ENCODE peak calls at places on chromosomes 7 and 10, in eight cellular contexts. S is left lung, Q is IMR-90, L is AG04450, V is RWPE1, T is cardiac fibroblast, Y is brain microvascular endothelial cell, E is endothelial cell. Z is an unnamed sample.
A peak's percentile ranks its signal among the peaks of the same experiment; 100 is the strongest.

GRCh38 chr10:29160110-29160669 is 128.7 kb upstream of the LYZL1 start:
- DNase-seq in T (peak; percentile 58), E (no peak), S (no peak), Y (peak; percentile 86), L (no peak), V (peak; percentile 88), Q (peak; percentile 89), Z (peak; percentile 85)

GRCh38 chr10:32961892-32962369 is 3.9 kb upstream of the ITGB1 start:
- DNase-seq in Y (peak; percentile 77), T (peak; percentile 91), E (no peak), Q (peak; percentile 93), S (no peak), L (peak; percentile 73), V (peak; percentile 67), Z (peak; percentile 91)

GRCh38 chr7:45188736-45189135 is 31.1 kb downstream of the RAMP3 start:
- DNase-seq in S (no peak), L (no peak), E (no peak), Y (no peak), Q (no peak), T (no peak), V (no peak), Z (no peak)

GRCh38 chr7:36110584-36110983 is 42.5 kb upstream of the EEPD1 start:
- DNase-seq in E (no peak), T (no peak), V (no peak), L (no peak), S (no peak), Y (no peak), Q (no peak), Z (no peak)

GRCh38 chr10:131121511-131122035 is 189.9 kb downstream of the TCERG1L start:
- DNase-seq in S (no peak), T (no peak), V (no peak), E (no peak), Y (no peak), L (no peak), Q (no peak), Z (no peak)

GRCh38 chr10:129946868-129947267 is 17.2 kb downstream of the EBF3 start:
- DNase-seq in T (no peak), V (no peak), S (no peak), Q (no peak), L (no peak), E (no peak), Y (no peak), Z (no peak)

GRCh38 chr7:26365077-26365896 is 73.6 kb downstream of the SNX10 start:
- DNase-seq in E (peak; percentile 49), Q (peak; percentile 77), Y (peak; percentile 70), T (peak; percentile 83), L (peak; percentile 57), S (no peak), V (peak; percentile 45), Z (peak; percentile 71)

GRCh38 chr10:12741255-12741915 is 260.1 kb downstream of the CCDC3 start:
- DNase-seq in S (no peak), V (no peak), L (no peak), Q (no peak), T (peak; percentile 3), Y (no peak), E (no peak), Z (no peak)

GRCh38 chr7:128266891-128267839 is 26.1 kb downstream of the LEP start:
- DNase-seq in Q (peak; percentile 45), Y (peak; percentile 20), L (no peak), E (peak; percentile 11), V (peak; percentile 67), S (peak; percentile 43), T (peak; percentile 84), Z (peak; percentile 72)

GRCh38 chr10:117830832-117831231 is 215.9 kb downstream of the RAB11FIP2 start:
- DNase-seq in E (peak; percentile 12), Q (no peak), V (no peak), S (no peak), Y (no peak), L (no peak), T (no peak), Z (no peak)

GRCh38 chr10:48946891-48947500 is 7.4 kb upstream of the LRRC18 start:
- DNase-seq in L (no peak), T (peak; percentile 13), E (no peak), V (no peak), Y (no peak), Q (no peak), S (no peak), Z (no peak)

GRCh38 chr7:107322015-107322414 is 147.8 kb upstream of the GPR22 start:
- DNase-seq in L (no peak), Q (no peak), E (no peak), S (no peak), T (no peak), Y (no peak), V (no peak), Z (no peak)

GRCh38 chr10:102419561-102420442 is 834 bp upstream of the FBXL15 start:
- DNase-seq in S (peak; percentile 89), T (peak; percentile 23), V (peak; percentile 85), Q (no peak), L (no peak), Y (no peak), E (peak; percentile 77), Z (no peak)

GRCh38 chr10:19245889-19246841 is 197.6 kb downstream of the MALRD1 start:
- DNase-seq in T (peak; percentile 2), L (no peak), V (no peak), E (no peak), Q (peak; percentile 31), S (no peak), Y (no peak), Z (no peak)

GRCh38 chr7:40586197-40586596 is 451.4 kb downstream of the SUGCT start:
- DNase-seq in Y (peak; percentile 79), E (no peak), V (no peak), Q (peak; percentile 83), T (peak; percentile 72), S (no peak), L (no peak), Z (peak; percentile 59)

GRCh38 chr7:158863611-158864506 is 7.5 kb downstream of the DYNC2I1 start:
- DNase-seq in V (peak; percentile 48), S (no peak), Y (peak; percentile 70), Q (peak; percentile 60), E (peak; percentile 52), L (no peak), T (peak; percentile 84), Z (peak; percentile 73)

GRCh38 chr10:35606423-35606822 is 1.3 kb downstream of the GJD4 start:
- DNase-seq in S (no peak), V (no peak), Q (peak; percentile 57), Y (no peak), T (peak; percentile 37), L (no peak), E (no peak), Z (no peak)

GRCh38 chr10:31055573-31056251 is 24.0 kb upstream of the ZNF438 start:
- DNase-seq in S (peak; percentile 67), T (no peak), L (no peak), V (no peak), Y (no peak), Q (no peak), E (no peak), Z (no peak)

GRCh38 chr10:56586391-56586790 is 225.3 kb upstream of the ZWINT start:
- DNase-seq in L (no peak), Y (no peak), S (no peak), T (no peak), Q (no peak), E (no peak), V (no peak), Z (no peak)

GRCh38 chr10:29646238-29646902 is 11.6 kb upstream of the SVIL start:
- DNase-seq in Y (peak; percentile 75), E (no peak), T (peak; percentile 90), L (no peak), Q (peak; percentile 36), S (no peak), V (peak; percentile 69), Z (peak; percentile 30)

GRCh38 chr10:99659031-99659867 is at the start of gene ENTPD7:
- DNase-seq in T (peak; percentile 96), Y (peak; percentile 96), Q (peak; percentile 95), L (peak; percentile 87), V (peak; percentile 99), E (peak; percentile 93), S (peak; percentile 99), Z (peak; percentile 94)
- TF ChIP-seq CTCF in T (peak; percentile 33), Y (peak; percentile 37), Q (peak; percentile 8), L (peak; percentile 16), V (no peak), E (peak; percentile 21), S (peak; percentile 70), Z (peak; percentile 68)

DNA sequence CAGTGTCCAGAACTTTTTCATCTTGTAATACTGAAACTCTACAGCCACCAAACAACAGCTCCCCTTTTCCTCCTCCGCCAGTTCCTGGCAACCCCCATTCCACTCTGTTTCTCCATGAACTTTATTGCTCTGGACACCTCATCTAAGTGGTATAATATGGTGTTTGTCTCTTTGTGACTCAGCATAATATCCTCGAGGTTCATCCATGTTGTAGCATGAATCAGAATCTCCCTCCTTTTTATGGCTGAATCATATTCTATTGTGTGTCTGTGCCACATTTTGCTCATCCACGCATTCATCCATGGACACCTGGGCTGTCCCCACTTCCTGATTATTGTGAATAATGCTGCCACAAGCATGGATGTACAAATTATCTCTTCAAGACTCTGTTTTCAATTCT is 124.4 kb upstream of the FGFR2 start:
- DNase-seq in S (no peak), Q (no peak), V (peak; percentile 41), T (no peak), L (no peak), Y (no peak), E (no peak), Z (peak; percentile 41)
- TF ChIP-seq CTCF in S (no peak), Q (no peak), V (no peak), T (no peak), L (no peak), Y (no peak), E (no peak), Z (no peak)

GRCh38 chr10:133214468-133215410 is 15.3 kb upstream of the UTF1 start:
- DNase-seq in S (peak; percentile 65), Y (no peak), Q (no peak), T (no peak), E (no peak), V (no peak), L (no peak), Z (no peak)
- TF ChIP-seq CTCF in S (no peak), Y (no peak), Q (no peak), T (no peak), E (no peak), V (no peak), L (no peak), Z (no peak)

DNA sequence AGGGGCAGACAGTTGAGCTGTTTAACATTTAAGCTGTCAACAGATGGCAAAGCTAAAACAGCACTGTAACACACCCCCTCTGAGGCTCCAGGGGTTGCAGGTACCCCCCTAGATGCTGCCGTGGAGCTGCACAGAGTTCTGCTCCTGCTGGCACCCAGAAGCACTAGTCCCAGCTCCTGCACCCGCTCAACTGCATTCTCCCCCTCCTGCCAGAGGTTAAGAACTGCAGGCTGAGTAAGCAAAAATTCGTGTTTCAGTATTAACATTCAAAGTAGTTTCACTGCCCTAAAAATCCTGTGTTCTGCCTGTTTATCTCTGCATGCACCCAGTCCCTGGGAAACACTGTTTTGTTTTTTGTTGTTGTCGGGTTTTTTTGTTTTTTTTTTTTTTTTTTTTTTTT is 790.8 kb upstream of the KCND2 start:
- DNase-seq in L (no peak), E (peak; percentile 19), V (peak; percentile 1), T (peak; percentile 11), Y (peak; percentile 4), Q (no peak), S (no peak), Z (no peak)
- TF ChIP-seq CTCF in L (peak; percentile 17), E (peak; percentile 49), V (no peak), T (peak; percentile 60), Y (peak; percentile 72), Q (no peak), S (no peak), Z (no peak)

Z was measured in HFFc6.